ENCODE peak calls at places on chromosome 10, in nine cellular contexts. M is thoracic aorta, S is heart left ventricle, G is heart right ventricle, T is SJSA1, O is OCI-LY7, E is neuronal stem cell, A is A673, W is MM.1S. K is an unnamed sample.

GRCh38 chr10:50990568-50991495 is 83.5 kb upstream of the PRKG1 start:
- DNase-seq in M (peak; percentile 33), S (peak; percentile 70), G (peak; percentile 65), T (no peak), O (no peak), E (no peak), A (peak; percentile 36), W (no peak), K (peak; percentile 67)

GRCh38 chr10:71465576-71466252 is 69.0 kb downstream of the CDH23 start:
- DNase-seq in M (no peak), S (no peak), G (no peak), T (no peak), O (no peak), E (no peak), A (no peak), W (no peak), K (no peak)

GRCh38 chr10:131691481-131692090 is 209.2 kb upstream of the PPP2R2D start:
- DNase-seq in M (no peak), S (no peak), G (no peak), T (no peak), O (no peak), E (no peak), A (no peak), W (no peak), K (no peak)

GRCh38 chr10:89981891-89982290 is 280.5 kb downstream of the KIF20B start:
- DNase-seq in M (no peak), S (no peak), G (no peak), T (no peak), O (no peak), E (no peak), A (peak; percentile 57), W (no peak), K (no peak)

GRCh38 chr10:123475466-123475865 is 190.7 kb upstream of the GPR26 start:
- DNase-seq in M (no peak), S (no peak), G (no peak), T (no peak), O (no peak), E (no peak), A (no peak), W (no peak), K (no peak)

GRCh38 chr10:4867520-4868356 is 41.7 kb downstream of the AKR1E2 start:
- DNase-seq in M (no peak), S (no peak), G (no peak), T (no peak), O (no peak), E (no peak), A (no peak), W (no peak), K (no peak)

GRCh38 chr10:33329178-33329577 is 5.3 kb downstream of the NRP1 start:
- DNase-seq in M (no peak), S (no peak), G (no peak), T (no peak), O (no peak), E (no peak), A (no peak), W (no peak), K (no peak)

GRCh38 chr10:71085689-71086438 is 126.5 kb upstream of the UNC5B start:
- DNase-seq in M (no peak), S (no peak), G (peak; percentile 2), T (no peak), O (no peak), E (peak; percentile 95), A (no peak), W (no peak), K (no peak)

GRCh38 chr10:69854685-69855345 is 53.1 kb downstream of the COL13A1 start:
- DNase-seq in M (no peak), S (no peak), G (no peak), T (no peak), O (no peak), E (no peak), A (no peak), W (no peak), K (no peak)

GRCh38 chr10:72162978-72163377 is 52.8 kb upstream of the ANAPC16 start:
- DNase-seq in M (no peak), S (no peak), G (no peak), T (no peak), O (no peak), E (no peak), A (peak; percentile 18), W (no peak), K (no peak)

GRCh38 chr10:104076743-104077160 is 8.9 kb downstream of the COL17A1 start:
- DNase-seq in M (no peak), S (peak; percentile 69), G (peak; percentile 82), T (peak; percentile 70), O (no peak), E (peak; percentile 70), A (peak; percentile 86), W (no peak), K (no peak)

GRCh38 chr10:35040761-35041501 is 49.2 kb downstream of the CUL2 start:
- DNase-seq in M (no peak), S (no peak), G (no peak), T (peak; percentile 13), O (no peak), E (peak; percentile 24), A (peak; percentile 84), W (no peak), K (no peak)

GRCh38 chr10:15879058-15879457 is 18.8 kb upstream of the MINDY3 start:
- DNase-seq in M (no peak), S (no peak), G (no peak), T (peak; percentile 23), O (peak; percentile 39), E (no peak), A (peak; percentile 71), W (peak; percentile 45), K (no peak)

GRCh38 chr10:7153750-7154149 is 257.1 kb downstream of the SFMBT2 start:
- DNase-seq in M (no peak), S (no peak), G (no peak), T (no peak), O (no peak), E (no peak), A (no peak), W (no peak), K (no peak)

GRCh38 chr10:66637273-66638036 is 288.4 kb upstream of the LRRTM3 start:
- DNase-seq in M (no peak), S (peak; percentile 28), G (peak; percentile 11), T (no peak), O (no peak), E (no peak), A (no peak), W (no peak), K (no peak)

GRCh38 chr10:79349766-79350406 is 2.6 kb downstream of the PPIF start:
- DNase-seq in M (no peak), S (no peak), G (no peak), T (no peak), O (no peak), E (no peak), A (no peak), W (no peak), K (no peak)

GRCh38 chr10:79348640-79348988 is 1.3 kb downstream of the PPIF start:
- DNase-seq in M (no peak), S (no peak), G (no peak), T (no peak), O (no peak), E (no peak), A (no peak), W (no peak), K (no peak)

GRCh38 chr10:79347894-79348639 is 798 bp downstream of the PPIF start:
- DNase-seq in M (no peak), S (peak; percentile 77), G (peak; percentile 65), T (peak; percentile 67), O (peak; percentile 80), E (no peak), A (peak; percentile 68), W (peak; percentile 81), K (peak; percentile 86)

GRCh38 chr10:79350407-79351154 is 3.3 kb downstream of the PPIF start:
- DNase-seq in M (no peak), S (no peak), G (no peak), T (no peak), O (no peak), E (no peak), A (no peak), W (no peak), K (no peak)

GRCh38 chr10:79349072-79349491 is 1.8 kb downstream of the PPIF start:
- DNase-seq in M (no peak), S (no peak), G (no peak), T (no peak), O (no peak), E (no peak), A (no peak), W (no peak), K (no peak)
- H3K36me3 ChIP-seq in M (peaks cover 21% of the 10 kb centered on the region), S (peaks cover 46% of the 10 kb centered on the region), G (no peaks in the 10 kb centered on the region), T (peaks cover 68% of the 10 kb centered on the region), O (peaks cover 60% of the 10 kb centered on the region), E (peaks cover 39% of the 10 kb centered on the region), A (peaks cover 52% of the 10 kb centered on the region), W (peaks cover 43% of the 10 kb centered on the region), K (peaks cover 54% of the 10 kb centered on the region)

DNA sequence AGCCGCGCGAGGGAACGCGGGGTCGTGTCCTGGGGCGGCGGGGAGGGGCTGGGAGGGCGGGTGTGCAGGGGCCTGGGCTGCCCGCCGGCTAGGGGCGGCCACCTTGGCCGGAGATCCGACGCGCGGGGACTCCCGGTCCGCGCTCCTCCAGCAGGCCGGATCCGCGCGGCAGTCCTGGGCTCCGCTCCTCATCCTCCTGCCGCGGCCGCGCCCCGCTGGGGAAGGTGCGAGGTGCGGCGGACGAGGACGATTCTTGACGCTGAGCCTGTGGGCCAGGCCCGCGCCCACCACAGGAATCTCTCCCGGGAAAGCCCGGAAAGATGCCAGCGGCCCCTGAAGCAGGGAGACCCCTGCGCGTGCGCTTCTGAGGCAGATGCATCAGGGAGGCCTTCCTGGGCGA is 6.6 kb upstream of the OGDHL start:
- DNase-seq in M (no peak), S (no peak), G (no peak), T (no peak), O (no peak), E (no peak), A (no peak), W (no peak), K (no peak)
- H3K36me3 ChIP-seq in M (no peaks in the 10 kb centered on the region), S (no peaks in the 10 kb centered on the region), G (no peaks in the 10 kb centered on the region), T (no peaks in the 10 kb centered on the region), O (no peaks in the 10 kb centered on the region), E (no peaks in the 10 kb centered on the region), A (no peaks in the 10 kb centered on the region), W (no peaks in the 10 kb centered on the region), K (no peaks in the 10 kb centered on the region)

GRCh38 chr10:94344522-94345122 is 18.1 kb downstream of the NOC3L start:
- DNase-seq in M (no peak), S (no peak), G (no peak), T (no peak), O (peak; percentile 55), E (no peak), A (no peak), W (peak; percentile 71), K (no peak)

GRCh38 chr10:94343159-94343558 is 19.6 kb downstream of the NOC3L start:
- DNase-seq in M (no peak), S (no peak), G (no peak), T (no peak), O (no peak), E (no peak), A (no peak), W (no peak), K (no peak)
- H3K36me3 ChIP-seq in M (peaks cover 23% of the 10 kb centered on the region), S (peaks cover 94% of the 10 kb centered on the region), G (no peaks in the 10 kb centered on the region), T (peaks cover 82% of the 10 kb centered on the region), O (peaks cover 94% of the 10 kb centered on the region), E (peaks cover 16% of the 10 kb centered on the region), A (peaks cover 77% of the 10 kb centered on the region), W (no peaks in the 10 kb centered on the region), K (peaks cover 4% of the 10 kb centered on the region)

DNA sequence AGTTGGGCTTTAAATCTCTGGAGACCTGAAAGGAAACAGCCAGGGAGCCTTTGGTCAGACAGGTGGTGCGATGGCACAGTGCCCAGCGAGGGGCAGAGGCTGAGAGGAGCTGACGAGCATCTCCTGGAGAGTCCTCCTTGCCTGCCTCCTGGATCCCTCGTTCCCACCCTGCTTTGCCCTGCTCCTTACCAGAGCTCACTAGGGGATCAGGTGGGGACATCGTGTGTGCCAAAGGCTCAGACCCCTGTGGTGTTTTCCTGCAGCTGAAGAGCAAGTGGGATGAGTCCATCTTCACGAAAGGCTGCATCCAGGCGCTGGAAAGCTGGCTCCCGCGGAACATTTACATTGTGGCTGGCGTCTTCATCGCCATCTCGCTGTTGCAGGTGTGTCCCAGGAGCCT is 21.8 kb upstream of the SH2D4B start:
- DNase-seq in M (no peak), S (peak; percentile 18), G (no peak), T (no peak), O (no peak), E (no peak), A (no peak), W (no peak), K (no peak)
- H3K36me3 ChIP-seq in M (peaks cover 50% of the 10 kb centered on the region), S (peaks cover 84% of the 10 kb centered on the region), G (peaks cover 4% of the 10 kb centered on the region), T (peaks cover 96% of the 10 kb centered on the region), O (peaks cover 79% of the 10 kb centered on the region), E (peaks cover 62% of the 10 kb centered on the region), A (peaks cover 28% of the 10 kb centered on the region), W (no peaks in the 10 kb centered on the region), K (peaks cover 4% of the 10 kb centered on the region)

K was measured in left lung.